ENCODE peak calls at places on chromosomes 1 and 21, in four cellular contexts. D, W, A and X are unnamed samples.
A peak's percentile ranks its signal among the peaks of the same experiment; 100 is the strongest.

GRCh38 chr1:184423649-184424048 is 36.8 kb downstream of the C1orf21 start:
- DNase-seq in W (no peak), D (no peak), A (no peak), X (no peak)

GRCh38 chr1:43205671-43206070 is 33.5 kb downstream of the CFAP57 start:
- DNase-seq in A (peak; percentile 35), W (no peak), D (peak; percentile 69), X (no peak)

GRCh38 chr21:43318368-43318767 is 108.6 kb downstream of the SIK1 start:
- DNase-seq in A (no peak), W (no peak), D (no peak), X (no peak)

GRCh38 chr1:27967106-27967883 is 7.5 kb downstream of the XKR8 start:
- DNase-seq in W (no peak), A (no peak), D (no peak), X (no peak)

GRCh38 chr1:29820401-29820800 is 584.1 kb downstream of the PTPRU start:
- DNase-seq in A (no peak), D (no peak), W (no peak), X (no peak)

GRCh38 chr1:12057382-12057781 is 5.7 kb upstream of the TNFRSF8 start:
- DNase-seq in D (no peak), W (no peak), A (no peak), X (no peak)

GRCh38 chr1:13908128-13908527 is 208.1 kb downstream of the PRDM2 start:
- DNase-seq in D (no peak), W (no peak), A (no peak), X (no peak)

GRCh38 chr21:35106246-35106835 is 57.2 kb upstream of the RUNX1 start:
- DNase-seq in W (no peak), D (peak; percentile 50), A (no peak), X (no peak)

GRCh38 chr1:78291872-78292271 is 198.9 kb upstream of the PTGFR start:
- DNase-seq in A (no peak), D (no peak), W (no peak), X (no peak)

GRCh38 chr1:36380003-36380631 is 5.6 kb downstream of the STK40 start:
- DNase-seq in A (no peak), W (no peak), D (no peak), X (peak; percentile 72)

GRCh38 chr1:226195144-226195543 is 8.6 kb upstream of the ACBD3 start:
- DNase-seq in W (no peak), D (no peak), A (no peak), X (no peak)

GRCh38 chr1:214215583-214215982 is 65.4 kb upstream of the SMYD2 start:
- DNase-seq in W (no peak), D (no peak), A (no peak), X (no peak)

GRCh38 chr1:217857061-217857460 is 225.9 kb downstream of the SPATA17 start:
- DNase-seq in A (no peak), W (no peak), D (peak; percentile 65), X (no peak)

GRCh38 chr1:162028726-162029125 is 5.1 kb upstream of the OLFML2B start:
- DNase-seq in W (no peak), D (no peak), A (peak; percentile 46), X (no peak)

GRCh38 chr1:4156241-4156640 is 256.2 kb upstream of the C1orf174 start:
- DNase-seq in A (no peak), D (no peak), W (no peak), X (no peak)

GRCh38 chr1:206687915-206688442 is 3.3 kb downstream of the MAPKAPK2 start:
- DNase-seq in D (peak; percentile 64), A (peak; percentile 24), W (no peak), X (no peak)

GRCh38 chr1:61173118-61173517 is 90.8 kb downstream of the NFIA start:
- DNase-seq in D (no peak), W (peak; percentile 61), A (no peak), X (peak; percentile 73)

GRCh38 chr1:30525980-30526651 is 197.3 kb downstream of the MATN1 start:
- DNase-seq in W (peak; percentile 28), D (peak; percentile 3), A (no peak), X (peak; percentile 62)

GRCh38 chr1:26700711-26701110 is 4.9 kb downstream of the ARID1A start:
- DNase-seq in W (no peak), A (no peak), D (no peak), X (no peak)

GRCh38 chr21:35333831-35334593 is 284.9 kb upstream of the RUNX1 start:
- DNase-seq in W (no peak), D (no peak), A (no peak), X (peak; percentile 35)

GRCh38 chr21:36727886-36728285 is 29.0 kb downstream of the SIM2 start:
- DNase-seq in W (peak; percentile 3), A (no peak), D (no peak), X (no peak)

GRCh38 chr1:34268311-34269042 is 91.8 kb downstream of the C1orf94 start:
- DNase-seq in A (peak; percentile 5), D (no peak), W (no peak), X (no peak)

GRCh38 chr1:4267381-4268261 is 367.5 kb upstream of the C1orf174 start:
- DNase-seq in W (no peak), A (no peak), D (no peak), X (no peak)

DNA sequence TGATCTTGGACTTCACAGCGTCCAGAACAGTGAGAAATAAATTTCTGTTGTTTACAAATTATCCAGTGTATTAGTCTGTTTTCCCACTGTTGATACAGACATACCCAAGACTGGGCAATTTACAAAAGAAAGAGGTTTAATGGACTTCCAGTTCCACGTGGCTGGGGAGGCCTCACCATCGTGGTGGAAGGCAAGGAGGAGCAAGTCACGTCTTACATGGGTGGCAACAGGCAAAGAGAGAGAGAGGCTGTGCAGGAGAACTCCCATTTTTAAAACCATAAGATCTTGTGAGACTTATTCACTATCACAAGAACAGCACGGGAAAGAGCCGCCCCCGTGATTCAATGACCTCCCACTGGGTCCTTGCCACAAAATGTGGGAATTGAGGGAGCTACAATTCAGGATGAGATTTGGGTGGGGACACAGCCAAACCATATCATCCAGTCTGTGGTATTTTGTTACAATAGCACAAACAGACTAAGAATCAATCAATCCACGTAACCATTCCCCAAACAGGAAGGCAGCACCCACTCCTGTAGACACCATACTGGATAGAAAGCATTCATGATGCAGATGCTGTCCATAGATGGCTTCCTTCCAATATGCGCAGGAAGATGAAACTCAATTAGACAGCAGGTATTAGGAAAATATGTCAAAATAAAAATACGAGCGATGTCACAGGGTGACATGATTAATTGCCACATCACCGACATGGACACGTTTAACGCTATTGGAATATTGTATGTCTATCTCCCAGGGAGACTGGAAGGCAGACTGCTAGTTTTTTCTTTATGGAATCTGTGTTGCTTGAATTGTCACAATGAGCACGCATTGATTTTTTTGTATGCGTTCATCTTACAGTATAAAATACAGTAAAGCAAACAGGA is 22.8 kb downstream of the ECE1 start:
- DNase-seq in D (no peak), A (no peak), W (no peak), X (no peak)
- H3K27ac ChIP-seq in D (no peak overlapping the region), A (no peak overlapping the region), W (peak overlapping the region; percentile 57), X (no peak overlapping the region)

DNA sequence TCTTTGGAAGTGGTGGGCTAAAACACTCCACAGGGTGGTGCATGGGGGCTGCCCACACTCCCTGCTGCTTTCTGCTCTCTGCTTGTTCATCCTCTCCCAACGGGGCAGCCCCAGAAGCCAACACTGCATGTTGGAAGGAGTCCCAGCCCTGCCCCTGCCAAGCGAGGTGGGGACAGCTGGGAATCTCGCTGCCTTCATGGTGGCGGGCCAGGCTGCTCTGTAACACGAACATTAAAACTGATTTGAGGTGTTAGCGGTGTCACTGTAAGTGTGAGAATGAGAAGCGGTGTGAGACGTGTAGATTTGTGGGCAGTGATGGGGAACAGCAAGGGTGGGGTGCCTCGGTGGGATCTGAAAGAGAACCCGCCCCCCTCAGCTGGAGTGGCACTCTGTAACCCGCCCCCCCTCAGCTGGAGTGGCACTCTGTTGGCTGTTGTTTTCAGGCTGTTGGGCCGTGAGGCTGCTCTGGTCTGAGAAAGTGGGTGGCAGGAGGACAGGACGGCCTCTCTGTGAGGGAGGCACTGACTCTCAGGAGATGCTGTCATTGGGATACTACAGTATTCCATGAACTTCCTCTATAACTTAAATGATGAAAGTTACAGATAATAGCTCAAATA is 80.9 kb downstream of the PCBP3 start:
- DNase-seq in W (peak; percentile 32), D (no peak), A (no peak), X (no peak)
- H3K4me3 ChIP-seq in W (no peak overlapping the region), D (no peak overlapping the region), A (no peak overlapping the region), X (no peak overlapping the region)

DNA sequence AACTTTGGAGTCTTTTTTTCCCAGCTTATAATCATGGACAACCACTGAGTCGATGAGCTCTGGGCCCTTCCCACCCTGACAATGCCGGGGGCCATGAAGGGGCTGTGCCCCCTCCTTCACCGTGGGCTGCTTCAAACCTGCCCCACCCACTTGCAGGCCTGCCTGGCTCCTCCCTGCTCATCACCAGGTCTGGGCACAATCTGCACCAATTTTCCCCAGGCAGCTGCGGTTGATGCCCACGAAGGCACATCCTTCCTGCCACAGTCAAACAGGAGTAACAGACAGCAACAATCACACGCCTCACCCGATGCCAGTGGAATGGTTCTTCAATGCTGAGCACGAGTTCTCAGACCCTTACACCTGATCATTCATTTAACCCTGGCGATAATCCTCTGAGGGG is 18.9 kb downstream of the PGLYRP3 start:
- DNase-seq in W (no peak), A (no peak), D (no peak), X (no peak)
- H3K4me1 ChIP-seq in W (no peaks in the 10 kb centered on the region), A (no peaks in the 10 kb centered on the region), D (no peaks in the 10 kb centered on the region), X (no peaks in the 10 kb centered on the region)

GRCh38 chr1:42075179-42075578 is 78.0 kb upstream of the GUCA2B start:
- DNase-seq in W (no peak), A (no peak), D (no peak), X (no peak)
- H3K27ac ChIP-seq in W (no peak overlapping the region), A (no peak overlapping the region), D (no peak overlapping the region), X (no peak overlapping the region)